ENCODE peak calls at places on chromosome 20, in four cellular contexts. I, S, B and D are unnamed samples.
A peak's percentile ranks its signal among the peaks of the same experiment; 100 is the strongest.

GRCh38 chr20:7770578-7770977 is 169.7 kb downstream of the HAO1 start:
- DNase-seq in I (no peak), S (no peak), B (no peak), D (no peak)

GRCh38 chr20:17066955-17067354 is 159.9 kb upstream of the PCSK2 start:
- DNase-seq in I (no peak), S (no peak), B (no peak), D (no peak)

GRCh38 chr20:61810709-61811565 is 254.7 kb downstream of the TAF4 start:
- DNase-seq in I (no peak), S (no peak), B (no peak), D (no peak)

GRCh38 chr20:38094373-38094775 is 60.8 kb downstream of the RPRD1B start:
- DNase-seq in I (no peak), S (no peak), B (peak; percentile 42), D (peak; percentile 36)

GRCh38 chr20:64110411-64111068 is 3.2 kb upstream of the NPBWR2 start:
- DNase-seq in I (peak; percentile 1), S (no peak), B (no peak), D (peak; percentile 17)

GRCh38 chr20:41717464-41717863 is 99.3 kb upstream of the CHD6 start:
- DNase-seq in I (no peak), S (no peak), B (no peak), D (peak; percentile 51)

GRCh38 chr20:62741191-62741676 is 32.6 kb downstream of the NTSR1 start:
- DNase-seq in I (no peak), S (no peak), B (no peak), D (no peak)

GRCh38 chr20:51661609-51662178 is 106.5 kb downstream of the ATP9A start:
- DNase-seq in I (no peak), S (no peak), B (no peak), D (no peak)

GRCh38 chr20:2130668-2131067 is 29.0 kb downstream of the STK35 start:
- DNase-seq in I (no peak), S (no peak), B (no peak), D (no peak)

GRCh38 chr20:58715709-58716475 is 23.3 kb downstream of the NPEPL1 start:
- DNase-seq in I (no peak), S (peak; percentile 3), B (peak; percentile 11), D (peak; percentile 24)

GRCh38 chr20:49009899-49010631 is 36.0 kb upstream of the CSE1L start:
- DNase-seq in I (no peak), S (no peak), B (no peak), D (no peak)

GRCh38 chr20:1489764-1490436 is 1.3 kb downstream of the SIRPB2 start:
- DNase-seq in I (no peak), S (no peak), B (no peak), D (no peak)

GRCh38 chr20:38730989-38731737 is 6.9 kb downstream of the SLC32A1 start:
- DNase-seq in I (no peak), S (peak; percentile 46), B (peak; percentile 55), D (peak; percentile 70)

GRCh38 chr20:51687071-51687470 is 81.1 kb downstream of the ATP9A start:
- DNase-seq in I (no peak), S (no peak), B (no peak), D (no peak)

GRCh38 chr20:58237318-58238182 is 9.1 kb upstream of the ANKRD60 start:
- DNase-seq in I (no peak), S (no peak), B (no peak), D (no peak)

GRCh38 chr20:53195882-53196610 is 223.9 kb downstream of the TSHZ2 start:
- DNase-seq in I (no peak), S (no peak), B (no peak), D (no peak)

GRCh38 chr20:41617059-41617921 is 887 bp downstream of the CHD6 start:
- DNase-seq in I (no peak), S (peak; percentile 20), B (peak; percentile 29), D (no peak)

GRCh38 chr20:43748274-43748673 is 21.5 kb upstream of the GTSF1L start:
- DNase-seq in I (no peak), S (no peak), B (no peak), D (no peak)

GRCh38 chr20:22768779-22769178 is 184.4 kb upstream of the FOXA2 start:
- DNase-seq in I (no peak), S (no peak), B (no peak), D (no peak)

GRCh38 chr20:48626938-48627736 is 200.7 kb downstream of the PREX1 start:
- DNase-seq in I (no peak), S (no peak), B (no peak), D (no peak)

GRCh38 chr20:36094497-36094896 is 60.0 kb upstream of the EPB41L1 start:
- DNase-seq in I (no peak), S (no peak), B (no peak), D (no peak)

GRCh38 chr20:57811373-57812020 is 101.7 kb upstream of the PMEPA1 start:
- DNase-seq in I (no peak), S (peak; percentile 27), B (no peak), D (no peak)

GRCh38 chr20:354298-354977 is 7.5 kb downstream of the NRSN2 start:
- DNase-seq in I (no peak), S (peak; percentile 68), B (peak; percentile 61), D (peak; percentile 81)

GRCh38 chr20:25148181-25148981 is 47.1 kb upstream of the ENTPD6 start:
- DNase-seq in I (no peak), S (peak; percentile 19), B (peak; percentile 25), D (peak; percentile 54)

GRCh38 chr20:35773154-35773751 is 1.4 kb downstream of the PHF20 start:
- DNase-seq in I (no peak), S (no peak), B (peak; percentile 34), D (peak; percentile 54)

GRCh38 chr20:22403860-22404608 is 180.3 kb downstream of the FOXA2 start:
- DNase-seq in I (no peak), S (no peak), B (peak; percentile 24), D (no peak)

GRCh38 chr20:39103732-39104131 is 141.6 kb downstream of the DHX35 start:
- DNase-seq in I (no peak), S (no peak), B (no peak), D (no peak)

GRCh38 chr20:48767269-48767960 is 60.4 kb downstream of the PREX1 start:
- DNase-seq in I (no peak), S (no peak), B (no peak), D (no peak)

GRCh38 chr20:36063916-36064660 is 90.5 kb upstream of the EPB41L1 start:
- DNase-seq in I (no peak), S (no peak), B (no peak), D (no peak)

GRCh38 chr20:32439132-32439829 is 81.2 kb downstream of the ASXL1 start:
- DNase-seq in I (no peak), S (no peak), B (no peak), D (no peak)

DNA sequence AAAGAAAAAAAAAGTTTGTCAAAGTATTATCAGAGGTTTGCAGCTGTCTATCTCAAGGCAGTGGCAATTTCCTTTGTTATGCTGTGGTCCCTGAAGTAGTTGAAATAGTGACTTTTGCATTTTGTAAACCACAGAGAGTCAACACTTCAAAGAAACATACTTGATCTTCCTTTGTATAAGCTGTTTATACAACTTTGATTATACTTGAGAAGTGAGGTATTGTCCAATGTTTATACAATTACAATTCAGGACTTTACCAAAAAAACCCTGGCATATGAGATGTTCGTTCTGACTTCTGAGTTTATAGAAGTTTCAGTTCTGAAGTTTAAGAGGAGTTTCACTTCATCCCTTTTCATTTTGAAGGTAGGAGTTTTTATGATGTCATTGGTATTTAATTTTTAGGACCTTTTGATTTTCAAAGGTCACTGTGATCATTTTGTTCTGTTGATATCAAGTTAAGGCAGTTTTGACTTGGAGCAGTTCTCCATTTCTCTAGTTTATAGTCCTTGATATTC is 4.0 kb downstream of the STK4 start:
- DNase-seq in I (no peak), S (no peak), B (no peak), D (no peak)
- H3K4me1 ChIP-seq in I (peaks cover 10% of the 10 kb centered on the region), S (peaks cover 6% of the 10 kb centered on the region), B (no peaks in the 10 kb centered on the region), D (peaks cover 46% of the 10 kb centered on the region)

DNA sequence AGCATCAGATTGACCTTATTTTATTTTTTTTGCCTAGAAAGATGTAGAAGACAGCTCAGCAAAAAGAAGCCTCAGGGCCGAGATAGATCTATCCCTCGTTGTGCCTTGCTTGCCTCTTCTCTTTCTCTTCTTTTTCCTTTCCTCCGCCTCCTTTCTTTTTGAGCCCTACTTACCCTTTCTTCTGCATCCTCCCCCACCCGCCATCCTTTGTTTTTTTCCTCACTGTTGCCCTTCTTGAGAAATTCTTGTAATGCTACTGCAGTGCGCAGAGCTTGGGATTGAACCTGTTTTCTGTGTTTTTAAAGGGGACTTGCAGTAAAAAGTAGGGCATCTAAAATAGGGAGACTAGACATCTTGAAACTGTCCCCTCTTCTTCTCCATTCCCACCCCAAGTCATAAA is 18.6 kb downstream of the RALY start:
- DNase-seq in I (no peak), S (no peak), B (no peak), D (no peak)
- H3K4me1 ChIP-seq in I (peaks cover 60% of the 10 kb centered on the region), S (no peaks in the 10 kb centered on the region), B (peaks cover 25% of the 10 kb centered on the region), D (peaks cover 91% of the 10 kb centered on the region)

DNA sequence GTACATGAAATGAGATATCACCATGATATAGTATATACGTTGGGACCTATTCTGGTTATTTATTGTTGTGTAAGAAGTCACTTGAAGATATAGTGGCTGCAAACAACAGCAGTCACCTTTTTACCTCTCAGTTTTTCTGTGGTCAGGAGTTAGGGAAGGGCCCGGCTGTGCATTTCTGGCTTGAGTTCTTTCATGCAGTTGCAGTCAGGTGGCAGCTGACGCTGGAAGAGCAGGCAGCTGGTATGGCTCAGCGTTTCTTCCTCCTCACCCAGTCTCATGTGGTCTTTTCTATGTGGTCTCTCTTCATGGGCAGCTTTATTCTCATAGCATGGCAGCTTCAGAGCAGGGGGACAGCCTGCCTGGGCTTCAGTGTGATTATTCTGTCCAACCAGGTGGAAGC is 154.4 kb downstream of the PLCB4 start:
- DNase-seq in I (no peak), S (no peak), B (no peak), D (no peak)
- H3K4me1 ChIP-seq in I (no peaks in the 10 kb centered on the region), S (no peaks in the 10 kb centered on the region), B (no peaks in the 10 kb centered on the region), D (no peaks in the 10 kb centered on the region)

GRCh38 chr20:59945175-59945574 is 5.0 kb downstream of the FAM217B start:
- DNase-seq in I (no peak), S (no peak), B (no peak), D (no peak)

GRCh38 chr20:59940129-59940955 is at the start of the genes FAM217B and PPP1R3D:
- DNase-seq in I (peak; percentile 95), S (peak; percentile 100), B (peak; percentile 98), D (peak; percentile 98)

GRCh38 chr20:59940956-59941294 is 736 bp downstream of the FAM217B start:
- DNase-seq in I (no peak), S (no peak), B (no peak), D (no peak)

GRCh38 chr20:59939879-59940128 is 301 bp downstream of the PPP1R3D start:
- DNase-seq in I (no peak), S (no peak), B (peak; percentile 50), D (peak; percentile 48)

GRCh38 chr20:59942245-59942644 is 2.1 kb downstream of the FAM217B start:
- DNase-seq in I (no peak), S (no peak), B (no peak), D (no peak)
- H3K4me1 ChIP-seq in I (peaks cover 33% of the 10 kb centered on the region), S (peaks cover 31% of the 10 kb centered on the region), B (peaks cover 20% of the 10 kb centered on the region), D (peaks cover 33% of the 10 kb centered on the region)